ENCODE peak calls at places on chromosome X, in four cellular contexts. U, L, M and X are unnamed samples. For H3K79me2 and H3K4me1, the result is how much of the 10 kb centered on the place peaks cover.

GRCh38 chrX:48083212-48083611 is 11.8 kb upstream of the ZNF630 start:
- DNase-seq in U (peak), L (peak), M (peak), X (peak)

GRCh38 chrX:22097295-22097694 is 65.2 kb downstream of the PHEX start:
- DNase-seq in U (no peak), L (peak), M (no peak), X (no peak)

GRCh38 chrX:39519213-39519544 is 578.6 kb downstream of the BCOR start:
- DNase-seq in U (peak), L (peak), M (no peak), X (no peak)

GRCh38 chrX:110341189-110342035 is 17.2 kb upstream of the RTL9 start:
- DNase-seq in U (no peak), L (peak), M (peak), X (no peak)

GRCh38 chrX:81263067-81263466 is 61.2 kb downstream of the SH3BGRL start:
- DNase-seq in U (no peak), L (no peak), M (peak), X (peak)

GRCh38 chrX:40468033-40468979 is 112.5 kb upstream of the ATP6AP2 start:
- DNase-seq in U (peak), L (peak), M (peak), X (peak)

GRCh38 chrX:8036914-8037313 is 109.7 kb upstream of the PNPLA4 start:
- DNase-seq in U (no peak), L (no peak), M (no peak), X (no peak)

GRCh38 chrX:79176028-79176427 is 31.5 kb downstream of the GPR174 start:
- DNase-seq in U (no peak), L (no peak), M (no peak), X (no peak)

GRCh38 chrX:45324941-45325340 is 124.3 kb upstream of the DIPK2B start:
- DNase-seq in U (no peak), L (peak), M (no peak), X (no peak)

GRCh38 chrX:131828482-131828881 is 194.6 kb upstream of the STK26 start:
- DNase-seq in U (no peak), L (no peak), M (peak), X (no peak)

GRCh38 chrX:74656079-74656745 is 41.8 kb upstream of the RLIM start:
- DNase-seq in U (no peak), L (no peak), M (peak), X (no peak)

GRCh38 chrX:9611436-9612145 is 146.7 kb downstream of the TBL1X start:
- DNase-seq in U (peak), L (no peak), M (no peak), X (peak)

GRCh38 chrX:48761674-48762471 is at the start of gene GLOD5:
- DNase-seq in U (peak), L (no peak), M (peak), X (peak)

GRCh38 chrX:44974462-44974861 is 101.5 kb downstream of the KDM6A start:
- DNase-seq in U (no peak), L (peak), M (no peak), X (no peak)

GRCh38 chrX:155056877-155057792 is 13.8 kb downstream of the CMC4 start:
- DNase-seq in U (peak), L (peak), M (peak), X (peak)

GRCh38 chrX:78945186-78945912 is at the start of gene P2RY10:
- DNase-seq in U (no peak), L (no peak), M (no peak), X (no peak)

GRCh38 chrX:97384685-97385084 is 501.0 kb downstream of the RPA4 start:
- DNase-seq in U (no peak), L (no peak), M (no peak), X (no peak)
- H3K4me3 ChIP-seq in U (no peak), L (no peak), M (no peak), X (no peak)

DNA sequence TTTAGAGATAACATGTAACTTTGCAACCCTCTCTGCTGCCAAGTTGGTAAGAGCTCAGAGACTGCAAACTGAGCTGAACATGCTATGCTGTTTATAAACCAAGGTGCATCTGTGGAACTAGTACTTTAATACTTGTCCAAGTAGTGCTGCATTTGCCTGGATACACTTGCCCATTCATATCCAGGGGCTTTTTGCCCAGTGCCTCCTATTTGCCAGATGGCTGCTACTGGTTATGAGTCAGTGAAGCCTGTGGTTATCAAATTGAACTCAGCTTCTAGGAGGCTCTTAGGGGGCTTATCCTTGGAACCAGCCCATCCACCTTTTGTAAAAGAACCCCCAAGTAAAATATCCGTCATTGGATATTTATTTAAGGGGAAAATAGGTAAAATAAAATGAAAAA is 79.6 kb downstream of the AFF2 start:
- DNase-seq in U (no peak), L (no peak), M (no peak), X (no peak)
- H3K79me2 ChIP-seq in U (under half), L (under half), M (under half), X (under half)

DNA sequence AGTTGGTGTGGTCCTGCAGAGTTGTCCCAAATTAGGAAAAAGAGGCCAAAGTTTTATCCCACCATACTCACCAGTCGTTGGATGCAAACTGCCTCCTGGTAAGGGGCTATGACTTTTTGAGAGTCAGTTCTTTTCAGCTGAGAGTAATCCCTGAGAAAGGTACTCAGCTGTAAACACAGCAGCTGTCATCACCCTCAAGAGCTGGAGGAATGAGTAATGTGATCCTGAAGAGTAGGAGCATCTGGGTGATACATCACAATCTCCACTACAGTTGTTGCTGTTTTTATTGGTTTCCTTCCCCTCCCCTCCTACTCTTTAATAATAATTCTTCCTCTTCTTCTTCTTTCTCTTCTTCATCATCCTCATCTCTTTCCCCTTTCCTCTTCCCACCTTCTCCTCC is 5.7 kb downstream of the MAGEE1 start:
- DNase-seq in U (no peak), L (no peak), M (no peak), X (peak)
- H3K4me1 ChIP-seq in U (under half), L (under half), M (under half), X (under half)

GRCh38 chrX:66163849-66164401 is at the start of gene HEPH:
- DNase-seq in U (no peak), L (peak), M (peak), X (peak)

GRCh38 chrX:66164931-66165330 is 884 bp downstream of the HEPH start:
- DNase-seq in U (no peak), L (no peak), M (no peak), X (no peak)

GRCh38 chrX:66164470-66164869 is 423 bp downstream of the HEPH start:
- DNase-seq in U (no peak), L (no peak), M (peak), X (peak)

GRCh38 chrX:66162331-66162822 is 1.7 kb upstream of the HEPH start:
- DNase-seq in U (no peak), L (no peak), M (no peak), X (no peak)

DNA sequence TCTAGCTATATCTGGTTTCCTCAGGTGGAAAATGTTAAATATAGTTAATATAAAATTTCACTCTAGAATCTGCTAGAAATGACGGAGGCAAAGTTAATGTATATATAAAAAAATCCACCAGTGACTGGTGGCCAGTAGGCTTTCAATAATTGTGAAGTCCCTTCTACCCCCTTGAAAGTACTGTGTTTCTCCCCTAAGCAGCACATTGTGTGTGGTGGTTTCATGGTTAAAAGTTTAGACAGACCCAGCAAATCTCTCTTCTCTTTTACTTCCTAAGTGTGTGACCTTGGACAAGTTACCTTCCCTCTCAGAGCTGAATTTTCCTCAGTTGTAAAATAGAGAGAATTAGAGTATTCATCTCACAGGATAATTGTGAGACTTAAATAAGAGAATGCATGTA is 600 bp upstream of the HEPH start:
- DNase-seq in U (no peak), L (no peak), M (no peak), X (no peak)
- H3K4me3 ChIP-seq in U (no peak), L (no peak), M (no peak), X (no peak)

GRCh38 chrX:42739771-42740170 is 38.2 kb downstream of the PPP1R2C start:
- DNase-seq in U (no peak), L (no peak), M (peak), X (no peak)
- H3K79me2 ChIP-seq in U (under half), L (under half), M (under half), X (under half)